ENCODE peak calls at places on chromosome 17, in ten cellular contexts. One of them, this sample, is unnamed.
A peak's percentile ranks its signal among the peaks of the same experiment; 100 is the strongest.

GRCh38 chr17:17722906-17723353 is 41.7 kb downstream of the RAI1 start:
- DNase-seq in GM12892: no peak
- DNase-seq in lower leg skin: no peak
- DNase-seq in transverse colon: no peak
- DNase-seq in adrenal gland: no peak
- DNase-seq in GM12878: no peak
- DNase-seq in uterus: no peak
- DNase-seq in H1: no peak
- DNase-seq in ovary: no peak
- DNase-seq in IMR-90: no peak
- DNase-seq in this sample: no peak

GRCh38 chr17:50798424-50799344 is 31.4 kb upstream of the ANKRD40CL start:
- DNase-seq in GM12892: no peak
- DNase-seq in uterus: no peak
- DNase-seq in ovary: no peak
- DNase-seq in H1: no peak
- DNase-seq in lower leg skin: peak; percentile 48
- DNase-seq in adrenal gland: no peak
- DNase-seq in IMR-90: no peak
- DNase-seq in GM12878: no peak
- DNase-seq in transverse colon: no peak
- DNase-seq in this sample: no peak

GRCh38 chr17:66468241-66469087 is 166.1 kb downstream of the PRKCA start:
- DNase-seq in transverse colon: no peak
- DNase-seq in GM12878: peak; percentile 1
- DNase-seq in lower leg skin: peak; percentile 30
- DNase-seq in H1: no peak
- DNase-seq in IMR-90: peak; percentile 26
- DNase-seq in GM12892: no peak
- DNase-seq in adrenal gland: peak; percentile 44
- DNase-seq in uterus: no peak
- DNase-seq in ovary: no peak
- DNase-seq in this sample: peak; percentile 90

GRCh38 chr17:4472281-4472680 is 26.4 kb upstream of the SPNS2 start:
- DNase-seq in GM12878: no peak
- DNase-seq in H1: no peak
- DNase-seq in lower leg skin: no peak
- DNase-seq in GM12892: no peak
- DNase-seq in adrenal gland: no peak
- DNase-seq in uterus: no peak
- DNase-seq in ovary: no peak
- DNase-seq in IMR-90: no peak
- DNase-seq in transverse colon: no peak
- DNase-seq in this sample: no peak

GRCh38 chr17:61314368-61315078 is 85.1 kb upstream of the TBX2 start:
- DNase-seq in uterus: peak; percentile 72
- DNase-seq in lower leg skin: peak; percentile 42
- DNase-seq in IMR-90: peak; percentile 60
- DNase-seq in transverse colon: no peak
- DNase-seq in GM12878: no peak
- DNase-seq in GM12892: no peak
- DNase-seq in ovary: peak; percentile 66
- DNase-seq in H1: no peak
- DNase-seq in adrenal gland: peak; percentile 55
- DNase-seq in this sample: no peak

GRCh38 chr17:9905078-9905415 is at the start of gene RCVRN:
- DNase-seq in ovary: no peak
- DNase-seq in transverse colon: no peak
- DNase-seq in lower leg skin: no peak
- DNase-seq in adrenal gland: no peak
- DNase-seq in uterus: no peak
- DNase-seq in IMR-90: no peak
- DNase-seq in H1: no peak
- DNase-seq in GM12892: no peak
- DNase-seq in GM12878: no peak
- DNase-seq in this sample: no peak

GRCh38 chr17:73513426-73513825 is 130.8 kb downstream of the SDK2 start:
- DNase-seq in GM12878: no peak
- DNase-seq in lower leg skin: no peak
- DNase-seq in H1: no peak
- DNase-seq in transverse colon: no peak
- DNase-seq in uterus: no peak
- DNase-seq in ovary: no peak
- DNase-seq in IMR-90: no peak
- DNase-seq in adrenal gland: no peak
- DNase-seq in GM12892: no peak
- DNase-seq in this sample: no peak

GRCh38 chr17:82884341-82884871 is 44.6 kb upstream of the ZNF750 start:
- DNase-seq in H1: no peak
- DNase-seq in GM12878: no peak
- DNase-seq in uterus: no peak
- DNase-seq in lower leg skin: no peak
- DNase-seq in ovary: no peak
- DNase-seq in GM12892: no peak
- DNase-seq in transverse colon: no peak
- DNase-seq in IMR-90: no peak
- DNase-seq in adrenal gland: no peak
- DNase-seq in this sample: no peak

GRCh38 chr17:72702998-72703397 is 389.5 kb downstream of the SLC39A11 start:
- DNase-seq in H1: no peak
- DNase-seq in adrenal gland: no peak
- DNase-seq in transverse colon: no peak
- DNase-seq in ovary: no peak
- DNase-seq in IMR-90: peak; percentile 83
- DNase-seq in uterus: no peak
- DNase-seq in GM12878: no peak
- DNase-seq in lower leg skin: no peak
- DNase-seq in GM12892: no peak
- DNase-seq in this sample: no peak

GRCh38 chr17:80491478-80492342 is 15.3 kb upstream of the NPTX1 start:
- DNase-seq in ovary: no peak
- DNase-seq in adrenal gland: no peak
- DNase-seq in transverse colon: no peak
- DNase-seq in IMR-90: no peak
- DNase-seq in GM12892: no peak
- DNase-seq in H1: peak; percentile 73
- DNase-seq in uterus: no peak
- DNase-seq in GM12878: no peak
- DNase-seq in lower leg skin: no peak
- DNase-seq in this sample: no peak

GRCh38 chr17:80497726-80498241 is 21.4 kb upstream of the NPTX1 start:
- DNase-seq in GM12892: no peak
- DNase-seq in IMR-90: no peak
- DNase-seq in adrenal gland: no peak
- DNase-seq in lower leg skin: no peak
- DNase-seq in uterus: no peak
- DNase-seq in H1: no peak
- DNase-seq in transverse colon: no peak
- DNase-seq in ovary: no peak
- DNase-seq in GM12878: no peak
- DNase-seq in this sample: peak; percentile 48

GRCh38 chr17:80487511-80487910 is 11.1 kb upstream of the NPTX1 start:
- DNase-seq in transverse colon: no peak
- DNase-seq in H1: no peak
- DNase-seq in lower leg skin: no peak
- DNase-seq in IMR-90: no peak
- DNase-seq in uterus: no peak
- DNase-seq in GM12892: no peak
- DNase-seq in adrenal gland: no peak
- DNase-seq in GM12878: no peak
- DNase-seq in ovary: no peak
- DNase-seq in this sample: no peak

GRCh38 chr17:80494547-80494946 is 18.1 kb upstream of the NPTX1 start:
- DNase-seq in uterus: no peak
- DNase-seq in lower leg skin: no peak
- DNase-seq in GM12892: no peak
- DNase-seq in ovary: no peak
- DNase-seq in H1: no peak
- DNase-seq in GM12878: no peak
- DNase-seq in transverse colon: no peak
- DNase-seq in adrenal gland: no peak
- DNase-seq in IMR-90: no peak
- DNase-seq in this sample: no peak

DNA sequence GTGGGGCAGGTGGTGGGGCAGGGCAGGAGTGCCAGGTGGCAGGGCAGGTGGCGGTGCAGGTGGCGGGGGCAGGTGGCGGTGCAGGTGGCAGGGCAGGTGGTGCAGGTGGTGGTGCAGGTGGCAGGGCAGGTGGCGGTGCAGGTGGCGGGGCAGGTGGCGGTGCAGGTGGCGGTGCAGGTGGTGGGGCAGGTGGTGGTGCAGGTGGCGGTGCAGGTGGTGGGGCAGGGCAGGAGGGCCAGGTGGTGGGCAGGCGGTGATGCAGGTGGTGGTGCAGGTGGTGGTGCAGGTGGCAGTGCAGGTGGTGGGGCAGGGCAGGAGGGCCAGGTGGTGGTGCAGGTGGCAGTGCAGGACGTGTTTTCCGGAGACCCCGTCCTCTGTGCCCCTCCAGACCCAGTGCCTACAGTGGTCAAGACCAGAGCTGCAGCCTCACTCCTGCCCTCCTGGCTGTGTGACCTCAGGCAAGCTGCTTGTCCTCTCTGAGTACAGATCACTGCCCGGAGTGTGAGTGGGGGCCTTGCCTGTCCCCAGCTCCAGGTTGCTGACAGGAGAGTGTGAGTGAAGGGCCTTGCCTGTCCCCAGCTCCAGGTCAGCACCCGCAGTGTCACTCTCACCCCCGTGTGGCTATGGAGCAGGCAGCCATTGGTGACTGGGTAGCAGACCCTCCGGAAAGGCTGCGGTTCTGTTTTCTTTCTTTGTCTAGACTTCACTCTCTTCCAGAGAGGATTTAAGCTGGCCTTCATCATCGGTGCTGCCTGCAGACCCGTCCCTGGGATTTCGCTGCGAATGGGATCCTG is 16.1 kb upstream of the NPTX1 start:
- DNase-seq in IMR-90: no peak
- DNase-seq in GM12878: no peak
- DNase-seq in transverse colon: no peak
- DNase-seq in ovary: no peak
- DNase-seq in lower leg skin: no peak
- DNase-seq in uterus: no peak
- DNase-seq in H1: no peak
- DNase-seq in adrenal gland: no peak
- DNase-seq in GM12892: no peak
- DNase-seq in this sample: no peak
- TF ChIP-seq POLR2A in IMR-90: no peak
- TF ChIP-seq POLR2A in GM12878: no peak
- TF ChIP-seq POLR2A in transverse colon: no peak
- TF ChIP-seq POLR2A in ovary: no peak
- TF ChIP-seq POLR2A in lower leg skin: no peak
- TF ChIP-seq POLR2A in uterus: no peak
- TF ChIP-seq POLR2A in H1: no peak
- TF ChIP-seq POLR2A in adrenal gland: no peak
- TF ChIP-seq POLR2A in GM12892: no peak
- TF ChIP-seq POLR2A in this sample: no peak

DNA sequence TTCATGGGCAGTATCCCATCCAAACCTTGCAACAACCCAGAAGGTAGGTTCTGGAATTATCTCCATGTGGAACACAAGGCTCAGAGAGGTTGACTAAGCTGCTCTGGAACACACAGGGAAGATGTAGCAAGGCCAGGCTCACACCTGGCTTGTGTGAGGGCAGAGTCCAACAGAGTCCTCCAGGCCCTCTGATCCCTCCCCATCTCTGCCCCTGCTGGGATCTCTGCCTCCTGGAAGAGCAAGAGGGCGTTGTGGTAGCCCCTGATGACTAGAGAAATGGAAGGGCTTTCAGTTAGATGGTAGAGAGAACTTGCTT is 7.0 kb upstream of the PPP1R1B start:
- DNase-seq in uterus: no peak
- DNase-seq in GM12878: no peak
- DNase-seq in transverse colon: no peak
- DNase-seq in lower leg skin: no peak
- DNase-seq in IMR-90: no peak
- DNase-seq in H1: no peak
- DNase-seq in GM12892: no peak
- DNase-seq in ovary: no peak
- DNase-seq in adrenal gland: no peak
- DNase-seq in this sample: no peak
- TF ChIP-seq POLR2A in uterus: no peak
- TF ChIP-seq POLR2A in GM12878: no peak
- TF ChIP-seq POLR2A in transverse colon: no peak
- TF ChIP-seq POLR2A in lower leg skin: no peak
- TF ChIP-seq POLR2A in IMR-90: no peak
- TF ChIP-seq POLR2A in H1: no peak
- TF ChIP-seq POLR2A in GM12892: no peak
- TF ChIP-seq POLR2A in ovary: no peak
- TF ChIP-seq POLR2A in adrenal gland: no peak
- TF ChIP-seq POLR2A in this sample: no peak

GRCh38 chr17:1322014-1322428 is 42.6 kb downstream of the TRARG1 start:
- DNase-seq in GM12878: no peak
- DNase-seq in lower leg skin: no peak
- DNase-seq in transverse colon: no peak
- DNase-seq in H1: no peak
- DNase-seq in uterus: no peak
- DNase-seq in adrenal gland: no peak
- DNase-seq in ovary: no peak
- DNase-seq in IMR-90: no peak
- DNase-seq in GM12892: no peak
- DNase-seq in this sample: peak; percentile 89
- TF ChIP-seq POLR2A in GM12878: no peak
- TF ChIP-seq POLR2A in lower leg skin: no peak
- TF ChIP-seq POLR2A in transverse colon: no peak
- TF ChIP-seq POLR2A in H1: no peak
- TF ChIP-seq POLR2A in uterus: no peak
- TF ChIP-seq POLR2A in adrenal gland: no peak
- TF ChIP-seq POLR2A in ovary: no peak
- TF ChIP-seq POLR2A in IMR-90: no peak
- TF ChIP-seq POLR2A in GM12892: no peak
- TF ChIP-seq POLR2A in this sample: no peak

DNA sequence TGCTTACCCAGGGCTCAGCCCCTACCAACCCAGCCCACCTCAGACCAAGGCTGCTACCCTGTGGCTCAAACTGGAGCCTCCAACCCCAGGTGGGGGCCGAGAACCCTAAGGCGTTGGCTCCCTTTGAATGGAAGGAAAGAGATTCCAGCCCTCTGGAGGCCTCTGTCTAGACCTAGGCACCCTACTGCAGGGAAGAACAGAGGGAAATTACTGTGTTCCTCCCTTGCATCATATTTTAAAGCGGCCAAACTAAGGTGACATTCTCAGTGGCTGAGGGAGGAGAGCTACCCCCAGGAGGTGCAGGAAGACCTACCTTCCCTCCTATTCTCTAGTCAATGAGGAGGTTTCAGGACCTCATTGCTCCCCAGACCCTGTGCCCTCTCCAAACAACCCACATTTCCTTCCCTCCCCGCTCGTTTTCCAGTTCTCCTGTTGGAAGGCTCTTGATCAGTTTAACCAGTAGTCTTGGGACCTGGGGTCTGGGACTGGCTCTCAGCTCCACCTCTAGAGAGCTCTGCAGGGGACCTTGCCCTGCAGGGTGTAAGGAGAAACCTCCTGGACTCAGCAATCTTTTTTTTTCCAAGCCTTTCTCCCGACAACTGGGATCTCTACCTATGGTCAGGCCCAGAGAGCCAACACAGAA is 5.5 kb upstream of the HOXB8 start:
- DNase-seq in adrenal gland: no peak
- DNase-seq in GM12878: no peak
- DNase-seq in transverse colon: no peak
- DNase-seq in IMR-90: no peak
- DNase-seq in GM12892: no peak
- DNase-seq in H1: no peak
- DNase-seq in lower leg skin: no peak
- DNase-seq in uterus: no peak
- DNase-seq in ovary: no peak
- DNase-seq in this sample: no peak
- TF ChIP-seq POLR2A in adrenal gland: no peak
- TF ChIP-seq POLR2A in GM12878: no peak
- TF ChIP-seq POLR2A in transverse colon: no peak
- TF ChIP-seq POLR2A in IMR-90: no peak
- TF ChIP-seq POLR2A in GM12892: no peak
- TF ChIP-seq POLR2A in H1: no peak
- TF ChIP-seq POLR2A in lower leg skin: no peak
- TF ChIP-seq POLR2A in uterus: no peak
- TF ChIP-seq POLR2A in ovary: no peak
- TF ChIP-seq POLR2A in this sample: no peak

This sample was measured in erythroblast.